ENCODE peak calls at places on chromosomes 13 and 19, in eight cellular contexts. One of them, this sample, is unnamed.

GRCh38 chr13:38369058-38369457 is 19.4 kb downstream of the UFM1 start:
- DNase-seq in pancreas: no peak
- DNase-seq in colonic mucosa: no peak
- DNase-seq in heart right ventricle: no peak
- DNase-seq in heart left ventricle: no peak
- DNase-seq in thyroid gland: no peak
- DNase-seq in DND-41: no peak
- DNase-seq in tibial nerve: no peak
- DNase-seq in this sample: no peak

GRCh38 chr19:1725100-1726064 is 27.9 kb upstream of the ONECUT3 start:
- DNase-seq in pancreas: peak; percentile 74
- DNase-seq in colonic mucosa: peak; percentile 40
- DNase-seq in heart right ventricle: peak; percentile 60
- DNase-seq in heart left ventricle: peak; percentile 39
- DNase-seq in thyroid gland: no peak
- DNase-seq in DND-41: no peak
- DNase-seq in tibial nerve: no peak
- DNase-seq in this sample: no peak

GRCh38 chr19:11382898-11383705 is 1.0 kb downstream of the EPOR start:
- DNase-seq in pancreas: peak; percentile 48
- DNase-seq in colonic mucosa: peak; percentile 66
- DNase-seq in heart right ventricle: peak; percentile 58
- DNase-seq in heart left ventricle: peak; percentile 59
- DNase-seq in thyroid gland: peak; percentile 60
- DNase-seq in DND-41: no peak
- DNase-seq in tibial nerve: no peak
- DNase-seq in this sample: no peak

GRCh38 chr13:109345433-109345941 is 440.9 kb downstream of the IRS2 start:
- DNase-seq in pancreas: no peak
- DNase-seq in colonic mucosa: no peak
- DNase-seq in heart right ventricle: no peak
- DNase-seq in heart left ventricle: no peak
- DNase-seq in thyroid gland: no peak
- DNase-seq in DND-41: no peak
- DNase-seq in tibial nerve: no peak
- DNase-seq in this sample: no peak

GRCh38 chr13:94674609-94675348 is 37.6 kb downstream of the SOX21 start:
- DNase-seq in pancreas: peak; percentile 13
- DNase-seq in colonic mucosa: peak; percentile 50
- DNase-seq in heart right ventricle: no peak
- DNase-seq in heart left ventricle: peak; percentile 22
- DNase-seq in thyroid gland: peak; percentile 43
- DNase-seq in DND-41: peak; percentile 62
- DNase-seq in tibial nerve: no peak
- DNase-seq in this sample: no peak

GRCh38 chr19:518292-519231 is 11.3 kb downstream of the TPGS1 start:
- DNase-seq in pancreas: no peak
- DNase-seq in colonic mucosa: no peak
- DNase-seq in heart right ventricle: no peak
- DNase-seq in heart left ventricle: no peak
- DNase-seq in thyroid gland: peak; percentile 64
- DNase-seq in DND-41: no peak
- DNase-seq in tibial nerve: no peak
- DNase-seq in this sample: no peak

GRCh38 chr19:14470031-14470876 is 4.9 kb downstream of the PTGER1 start:
- DNase-seq in pancreas: no peak
- DNase-seq in colonic mucosa: no peak
- DNase-seq in heart right ventricle: no peak
- DNase-seq in heart left ventricle: no peak
- DNase-seq in thyroid gland: no peak
- DNase-seq in DND-41: no peak
- DNase-seq in tibial nerve: no peak
- DNase-seq in this sample: no peak

GRCh38 chr19:54532528-54532927 is 29.9 kb downstream of the LAIR2 start:
- DNase-seq in pancreas: no peak
- DNase-seq in colonic mucosa: no peak
- DNase-seq in heart right ventricle: no peak
- DNase-seq in heart left ventricle: no peak
- DNase-seq in thyroid gland: no peak
- DNase-seq in DND-41: no peak
- DNase-seq in tibial nerve: no peak
- DNase-seq in this sample: no peak

GRCh38 chr13:42876810-42877550 is 95.6 kb downstream of the FAM216B start:
- DNase-seq in pancreas: no peak
- DNase-seq in colonic mucosa: no peak
- DNase-seq in heart right ventricle: no peak
- DNase-seq in heart left ventricle: no peak
- DNase-seq in thyroid gland: no peak
- DNase-seq in DND-41: no peak
- DNase-seq in tibial nerve: no peak
- DNase-seq in this sample: no peak

GRCh38 chr19:45161715-45162463 is 1.1 kb upstream of the NKPD1 start:
- DNase-seq in pancreas: no peak
- DNase-seq in colonic mucosa: no peak
- DNase-seq in heart right ventricle: no peak
- DNase-seq in heart left ventricle: no peak
- DNase-seq in thyroid gland: no peak
- DNase-seq in DND-41: no peak
- DNase-seq in tibial nerve: no peak
- DNase-seq in this sample: no peak

GRCh38 chr19:12994701-12995595 is at the start of gene NFIX:
- DNase-seq in pancreas: peak; percentile 73
- DNase-seq in colonic mucosa: peak; percentile 71
- DNase-seq in heart right ventricle: peak; percentile 78
- DNase-seq in heart left ventricle: peak; percentile 82
- DNase-seq in thyroid gland: peak; percentile 79
- DNase-seq in DND-41: peak; percentile 76
- DNase-seq in tibial nerve: peak; percentile 63
- DNase-seq in this sample: no peak

GRCh38 chr13:40648040-40648439 is 18.4 kb downstream of the FOXO1 start:
- DNase-seq in pancreas: no peak
- DNase-seq in colonic mucosa: no peak
- DNase-seq in heart right ventricle: no peak
- DNase-seq in heart left ventricle: no peak
- DNase-seq in thyroid gland: no peak
- DNase-seq in DND-41: no peak
- DNase-seq in tibial nerve: no peak
- DNase-seq in this sample: no peak

GRCh38 chr19:13002389-13002898 is 7.2 kb downstream of the NFIX start:
- DNase-seq in pancreas: no peak
- DNase-seq in colonic mucosa: no peak
- DNase-seq in heart right ventricle: peak; percentile 66
- DNase-seq in heart left ventricle: peak; percentile 63
- DNase-seq in thyroid gland: peak; percentile 66
- DNase-seq in DND-41: no peak
- DNase-seq in tibial nerve: no peak
- DNase-seq in this sample: no peak

GRCh38 chr19:1862424-1863307 is 713 bp downstream of the KLF16 start:
- DNase-seq in pancreas: no peak
- DNase-seq in colonic mucosa: no peak
- DNase-seq in heart right ventricle: peak; percentile 61
- DNase-seq in heart left ventricle: no peak
- DNase-seq in thyroid gland: peak; percentile 22
- DNase-seq in DND-41: peak; percentile 62
- DNase-seq in tibial nerve: no peak
- DNase-seq in this sample: no peak

GRCh38 chr13:112781881-112782361 is 92.1 kb downstream of the ATP11A start:
- DNase-seq in pancreas: peak; percentile 30
- DNase-seq in colonic mucosa: no peak
- DNase-seq in heart right ventricle: peak; percentile 63
- DNase-seq in heart left ventricle: peak; percentile 72
- DNase-seq in thyroid gland: peak; percentile 94
- DNase-seq in DND-41: no peak
- DNase-seq in tibial nerve: no peak
- DNase-seq in this sample: no peak

GRCh38 chr13:114110091-114110829 is 22.2 kb downstream of the RASA3 start:
- DNase-seq in pancreas: no peak
- DNase-seq in colonic mucosa: no peak
- DNase-seq in heart right ventricle: no peak
- DNase-seq in heart left ventricle: no peak
- DNase-seq in thyroid gland: no peak
- DNase-seq in DND-41: peak; percentile 83
- DNase-seq in tibial nerve: peak; percentile 16
- DNase-seq in this sample: peak; percentile 69

DNA sequence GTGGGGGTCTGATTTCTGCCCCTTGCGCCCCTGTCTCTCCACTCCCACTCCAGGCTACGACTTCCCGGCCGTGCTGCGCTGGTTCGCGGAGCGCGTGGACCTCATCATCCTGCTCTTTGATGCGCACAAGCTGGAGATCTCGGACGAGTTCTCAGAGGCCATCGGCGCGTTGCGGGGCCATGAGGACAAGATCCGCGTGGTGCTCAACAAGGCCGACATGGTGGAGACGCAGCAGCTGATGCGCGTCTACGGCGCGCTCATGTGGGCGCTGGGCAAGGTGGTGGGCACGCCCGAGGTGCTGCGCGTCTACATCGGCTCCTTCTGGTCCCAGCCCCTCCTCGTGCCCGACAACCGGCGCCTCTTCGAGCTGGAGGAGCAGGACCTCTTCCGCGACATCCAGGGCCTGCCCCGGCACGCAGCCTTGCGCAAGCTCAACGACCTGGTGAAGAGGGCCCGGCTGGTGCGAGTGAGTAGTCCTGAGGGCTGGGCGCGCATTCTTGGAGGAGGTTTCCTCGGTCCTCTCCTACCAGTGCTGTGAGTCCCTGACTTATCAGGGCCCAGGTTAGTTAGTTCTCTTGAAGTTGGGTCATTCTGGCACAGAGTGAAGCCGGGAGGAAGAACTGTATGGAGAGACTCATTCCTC is 12.7 kb downstream of the EHD2 start:
- DNase-seq in pancreas: no peak
- DNase-seq in colonic mucosa: no peak
- DNase-seq in heart right ventricle: no peak
- DNase-seq in heart left ventricle: no peak
- DNase-seq in thyroid gland: peak; percentile 73
- DNase-seq in DND-41: no peak
- DNase-seq in tibial nerve: no peak
- DNase-seq in this sample: no peak
- H3K27ac ChIP-seq in pancreas: no peak overlapping the region
- H3K27ac ChIP-seq in colonic mucosa: no peak overlapping the region
- H3K27ac ChIP-seq in heart right ventricle: no peak overlapping the region
- H3K27ac ChIP-seq in heart left ventricle: no peak overlapping the region
- H3K27ac ChIP-seq in thyroid gland: no peak overlapping the region
- H3K27ac ChIP-seq in DND-41: no peak overlapping the region
- H3K27ac ChIP-seq in tibial nerve: no peak overlapping the region
- H3K27ac ChIP-seq in this sample: peak overlapping the region; percentile 89

DNA sequence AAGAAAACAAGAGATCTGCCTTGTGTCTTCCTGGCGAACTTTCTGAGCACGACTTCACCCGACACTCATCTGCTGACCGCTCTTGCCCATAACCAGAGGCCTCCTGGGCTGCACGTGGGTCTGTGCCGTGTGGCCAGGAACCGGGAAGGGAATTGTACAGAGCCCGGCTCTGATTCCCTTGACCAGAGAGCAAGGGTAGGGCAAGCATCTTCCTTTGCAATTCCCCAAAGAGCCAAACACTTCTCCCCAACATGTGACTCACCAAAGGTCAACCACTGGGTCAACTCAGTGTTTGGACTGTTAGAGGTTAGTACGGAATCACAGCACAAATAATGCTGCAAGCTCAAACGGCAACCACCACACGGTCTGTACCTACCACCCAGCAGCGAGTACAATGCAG is 48.9 kb downstream of the KLF2 start:
- DNase-seq in pancreas: no peak
- DNase-seq in colonic mucosa: no peak
- DNase-seq in heart right ventricle: no peak
- DNase-seq in heart left ventricle: no peak
- DNase-seq in thyroid gland: no peak
- DNase-seq in DND-41: no peak
- DNase-seq in tibial nerve: peak; percentile 61
- DNase-seq in this sample: no peak
- H3K4me1 ChIP-seq in pancreas: no peaks in the 10 kb centered on the region
- H3K4me1 ChIP-seq in colonic mucosa: peaks cover 15% of the 10 kb centered on the region
- H3K4me1 ChIP-seq in heart right ventricle: peaks cover 31% of the 10 kb centered on the region
- H3K4me1 ChIP-seq in heart left ventricle: peaks cover 23% of the 10 kb centered on the region
- H3K4me1 ChIP-seq in thyroid gland: peaks cover 38% of the 10 kb centered on the region
- H3K4me1 ChIP-seq in DND-41: peaks cover 73% of the 10 kb centered on the region
- H3K4me1 ChIP-seq in tibial nerve: peaks cover 52% of the 10 kb centered on the region
- H3K4me1 ChIP-seq in this sample: no peaks in the 10 kb centered on the region

GRCh38 chr13:111213964-111214726 is 99.0 kb downstream of the ARHGEF7 start:
- DNase-seq in pancreas: no peak
- DNase-seq in colonic mucosa: no peak
- DNase-seq in heart right ventricle: no peak
- DNase-seq in heart left ventricle: no peak
- DNase-seq in thyroid gland: peak; percentile 48
- DNase-seq in DND-41: no peak
- DNase-seq in tibial nerve: no peak
- DNase-seq in this sample: no peak
- H3K36me3 ChIP-seq in pancreas: no peaks in the 10 kb centered on the region
- H3K36me3 ChIP-seq in colonic mucosa: no peaks in the 10 kb centered on the region
- H3K36me3 ChIP-seq in heart right ventricle: no peaks in the 10 kb centered on the region
- H3K36me3 ChIP-seq in heart left ventricle: peaks cover 18% of the 10 kb centered on the region
- H3K36me3 ChIP-seq in thyroid gland: no peaks in the 10 kb centered on the region
- H3K36me3 ChIP-seq in DND-41: peaks cover 90% of the 10 kb centered on the region
- H3K36me3 ChIP-seq in tibial nerve: no peaks in the 10 kb centered on the region
- H3K36me3 ChIP-seq in this sample: no peaks in the 10 kb centered on the region

GRCh38 chr19:31283701-31284100 is 65.5 kb downstream of the TSHZ3 start:
- DNase-seq in pancreas: no peak
- DNase-seq in colonic mucosa: no peak
- DNase-seq in heart right ventricle: no peak
- DNase-seq in heart left ventricle: no peak
- DNase-seq in thyroid gland: no peak
- DNase-seq in DND-41: no peak
- DNase-seq in tibial nerve: no peak
- DNase-seq in this sample: peak; percentile 34

GRCh38 chr19:31282346-31282745 is 66.9 kb downstream of the TSHZ3 start:
- DNase-seq in pancreas: no peak
- DNase-seq in colonic mucosa: no peak
- DNase-seq in heart right ventricle: no peak
- DNase-seq in heart left ventricle: no peak
- DNase-seq in thyroid gland: no peak
- DNase-seq in DND-41: no peak
- DNase-seq in tibial nerve: no peak
- DNase-seq in this sample: no peak

GRCh38 chr19:31286491-31286890 is 62.7 kb downstream of the TSHZ3 start:
- DNase-seq in pancreas: no peak
- DNase-seq in colonic mucosa: no peak
- DNase-seq in heart right ventricle: no peak
- DNase-seq in heart left ventricle: no peak
- DNase-seq in thyroid gland: no peak
- DNase-seq in DND-41: no peak
- DNase-seq in tibial nerve: no peak
- DNase-seq in this sample: peak; percentile 35

GRCh38 chr19:31284621-31285020 is 64.6 kb downstream of the TSHZ3 start:
- DNase-seq in pancreas: no peak
- DNase-seq in colonic mucosa: no peak
- DNase-seq in heart right ventricle: no peak
- DNase-seq in heart left ventricle: no peak
- DNase-seq in thyroid gland: no peak
- DNase-seq in DND-41: no peak
- DNase-seq in tibial nerve: no peak
- DNase-seq in this sample: peak; percentile 25

DNA sequence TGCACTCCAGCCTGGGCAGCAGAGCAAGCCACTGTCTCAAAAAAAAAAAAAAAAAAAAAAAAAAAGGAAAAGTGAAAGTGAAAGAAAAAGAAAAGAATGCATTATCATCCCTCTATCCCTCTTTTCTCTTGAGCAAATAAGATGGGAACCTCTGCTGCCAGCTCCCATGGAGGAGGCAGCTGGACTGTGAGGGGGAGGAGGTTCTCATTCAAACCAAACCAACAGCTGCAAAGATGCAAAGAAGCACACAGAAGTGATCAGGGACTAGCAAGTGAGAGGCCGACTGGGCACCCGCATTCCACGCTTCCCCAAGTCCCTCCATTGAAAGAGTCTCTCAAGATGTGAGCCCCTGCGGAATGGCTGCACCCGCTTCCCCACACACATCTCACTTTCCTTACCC is 63.5 kb downstream of the TSHZ3 start:
- DNase-seq in pancreas: no peak
- DNase-seq in colonic mucosa: no peak
- DNase-seq in heart right ventricle: no peak
- DNase-seq in heart left ventricle: peak; percentile 25
- DNase-seq in thyroid gland: no peak
- DNase-seq in DND-41: peak; percentile 32
- DNase-seq in tibial nerve: no peak
- DNase-seq in this sample: no peak
- H3K27ac ChIP-seq in pancreas: no peak overlapping the region
- H3K27ac ChIP-seq in colonic mucosa: no peak overlapping the region
- H3K27ac ChIP-seq in heart right ventricle: no peak overlapping the region
- H3K27ac ChIP-seq in heart left ventricle: no peak overlapping the region
- H3K27ac ChIP-seq in thyroid gland: no peak overlapping the region
- H3K27ac ChIP-seq in DND-41: peak overlapping the region; percentile 35
- H3K27ac ChIP-seq in tibial nerve: no peak overlapping the region
- H3K27ac ChIP-seq in this sample: no peak overlapping the region

This sample was measured in ascending aorta.